ENCODE peak calls at places on chromosomes 12 and 14, in seven cellular contexts. Y is activated naive CD4-positive, alpha-beta T cell treated with anti-CD3 and anti-CD28 coated beads, Interleukin-2, amount 50 U/mL, for 72 hours; J is aorta; V is lung; F is thoracic aorta; N is activated CD4-positive, CD25-positive, alpha-beta regulatory T cell treated with anti-CD3 and anti-CD28 coated beads, Interleukin-2, amount 50 U/mL, for 24 hours; P is psoas muscle. A is an unnamed sample.

GRCh38 chr12:12017135-12017581 is 53.6 kb upstream of the BCL2L14 start:
- ATAC-seq in F (no peak), J (no peak), Y (peak; percentile 82), P (peak; percentile 45), N (peak; percentile 19), V (no peak), A (no peak)

GRCh38 chr14:99525699-99526080 is 44.5 kb downstream of the CCNK start:
- ATAC-seq in J (no peak), P (no peak), N (no peak), V (no peak), Y (peak; percentile 12), F (no peak), A (no peak)

GRCh38 chr12:105574056-105574715 is 243.7 kb downstream of the C12orf75 start:
- ATAC-seq in N (no peak), F (no peak), J (no peak), Y (no peak), P (no peak), V (no peak), A (no peak)

GRCh38 chr12:604956-605355 is 58.3 kb downstream of the NINJ2 start:
- ATAC-seq in P (no peak), N (no peak), F (no peak), J (no peak), V (no peak), Y (no peak), A (no peak)

GRCh38 chr14:68172664-68173063 is 353.1 kb downstream of the RAD51B start:
- ATAC-seq in P (no peak), V (peak; percentile 34), N (no peak), Y (no peak), J (no peak), F (no peak), A (no peak)

GRCh38 chr12:111607239-111607638 is 8.1 kb upstream of the ATXN2 start:
- ATAC-seq in N (no peak), V (no peak), Y (no peak), P (no peak), J (no peak), F (no peak), A (no peak)

GRCh38 chr12:51663390-51663789 is 72.4 kb downstream of the SCN8A start:
- ATAC-seq in N (no peak), P (no peak), J (no peak), Y (no peak), V (no peak), F (no peak), A (no peak)

GRCh38 chr14:103630364-103631108 is 1.5 kb downstream of the KLC1 start:
- ATAC-seq in N (no peak), F (no peak), Y (no peak), P (no peak), V (no peak), J (no peak), A (no peak)